ENCODE peak calls at places on chromosomes 2 and 18, in six cellular contexts. L is HCT116, C is transverse colon, T is uterus, E is GM12891, S is IMR-90. V is an unnamed sample.

GRCh38 chr2:10045561-10046355 is 2.4 kb downstream of the KLF11 start:
- DNase-seq in E (no peak), C (no peak), L (no peak), T (no peak), S (no peak), V (no peak)

GRCh38 chr18:48800877-48801727 is 149.7 kb downstream of the SMAD7 start:
- DNase-seq in S (peak), E (no peak), L (no peak), T (peak), C (peak), V (no peak)

GRCh38 chr2:43343573-43344304 is 117.3 kb upstream of the ZFP36L2 start:
- DNase-seq in C (peak), L (no peak), E (no peak), S (peak), T (peak), V (peak)

GRCh38 chr2:174788291-174788929 is 24.1 kb upstream of the CHRNA1 start:
- DNase-seq in L (peak), E (no peak), C (no peak), T (no peak), S (peak), V (no peak)

GRCh38 chr2:100254646-100255210 is 67.6 kb downstream of the LONRF2 start:
- DNase-seq in L (no peak), S (no peak), T (no peak), E (no peak), C (no peak), V (no peak)

GRCh38 chr2:200081221-200081620 is 125.8 kb downstream of the MAIP1 start:
- DNase-seq in L (no peak), C (no peak), T (no peak), E (no peak), S (no peak), V (no peak)

GRCh38 chr2:127193948-127194267 is 26.2 kb downstream of the CYP27C1 start:
- DNase-seq in E (no peak), L (no peak), T (no peak), S (peak), C (no peak), V (no peak)

GRCh38 chr2:36708119-36708741 is 11.7 kb downstream of the VIT start:
- DNase-seq in T (no peak), C (no peak), E (no peak), S (peak), L (peak), V (peak)

GRCh38 chr2:26355038-26355995 is 8.7 kb upstream of the ADGRF3 start:
- DNase-seq in C (no peak), L (peak), E (no peak), T (no peak), S (peak), V (no peak)

GRCh38 chr2:190359896-190360376 is 16.5 kb downstream of the INPP1 start:
- DNase-seq in C (peak), S (peak), E (no peak), L (no peak), T (peak), V (peak)

GRCh38 chr2:238176565-238176964 is 17.8 kb downstream of the ERFE start:
- DNase-seq in S (peak), E (no peak), T (no peak), L (no peak), C (no peak), V (no peak)
- TF ChIP-seq POLR2A in S (no peak), E (no peak), T (no peak), L (no peak), C (no peak), V (no peak)

DNA sequence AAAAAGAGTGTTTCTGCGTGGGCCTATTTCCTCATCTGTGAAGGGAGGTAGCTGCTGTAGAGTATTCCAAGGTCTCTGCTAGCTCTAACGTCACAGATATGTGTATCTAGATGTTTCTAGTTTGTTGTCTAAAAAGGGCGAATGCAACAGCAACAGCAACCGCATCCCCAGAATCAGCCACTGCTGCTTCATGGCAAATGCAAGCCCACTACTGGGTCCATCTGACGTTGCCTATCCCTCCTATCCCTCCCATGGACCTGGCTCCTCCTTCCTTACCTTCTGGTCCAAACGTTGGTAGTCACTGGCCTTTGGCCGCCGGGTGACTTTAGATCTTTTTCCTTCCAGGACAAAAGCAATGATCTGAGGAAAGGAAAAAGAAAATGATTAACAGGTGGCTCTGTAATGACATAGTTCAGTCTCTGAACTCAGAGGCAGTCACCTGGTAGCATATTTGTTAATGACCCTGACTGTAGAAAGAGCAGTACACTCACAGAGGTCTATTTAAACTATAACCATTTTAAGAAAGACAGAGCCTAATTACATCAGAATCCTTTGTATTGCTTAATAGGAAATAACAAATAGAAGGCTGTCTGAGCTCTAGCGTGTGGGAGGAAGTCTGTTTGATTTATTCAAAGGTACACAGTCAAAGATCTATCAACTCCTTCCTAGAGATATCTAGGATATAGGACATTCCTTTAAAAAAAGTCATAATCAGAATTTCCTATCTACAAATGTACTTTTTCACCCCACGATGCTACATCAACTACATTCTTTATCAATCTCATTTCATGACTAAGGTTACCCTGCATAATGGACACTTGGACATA is 2.9 kb downstream of the TGOLN2 start:
- DNase-seq in S (peak), C (peak), L (no peak), E (no peak), T (no peak), V (no peak)
- TF ChIP-seq POLR2A in S (no peak), C (peak), L (no peak), E (no peak), T (no peak), V (no peak)

GRCh38 chr2:219543596-219544358 is at the start of the genes CHPF and TMEM198:
- DNase-seq in C (peak), L (peak), E (peak), S (peak), T (peak), V (peak)
- TF ChIP-seq POLR2A in C (peak), L (peak), E (no peak), S (peak), T (peak), V (peak)

GRCh38 chr2:230865324-230865765 is 603 bp downstream of the ITM2C start:
- DNase-seq in L (no peak), E (no peak), S (no peak), C (peak), T (no peak), V (no peak)

GRCh38 chr2:230863442-230864121 is 1.2 kb upstream of the ITM2C start:
- DNase-seq in L (no peak), E (no peak), T (no peak), S (no peak), C (no peak), V (no peak)

GRCh38 chr2:230864122-230864604 is 579 bp upstream of the ITM2C start:
- DNase-seq in E (no peak), S (no peak), L (no peak), C (no peak), T (no peak), V (no peak)

GRCh38 chr2:230865766-230866703 is 1.3 kb downstream of the ITM2C start:
- DNase-seq in E (no peak), S (no peak), C (peak), L (no peak), T (peak), V (no peak)

DNA sequence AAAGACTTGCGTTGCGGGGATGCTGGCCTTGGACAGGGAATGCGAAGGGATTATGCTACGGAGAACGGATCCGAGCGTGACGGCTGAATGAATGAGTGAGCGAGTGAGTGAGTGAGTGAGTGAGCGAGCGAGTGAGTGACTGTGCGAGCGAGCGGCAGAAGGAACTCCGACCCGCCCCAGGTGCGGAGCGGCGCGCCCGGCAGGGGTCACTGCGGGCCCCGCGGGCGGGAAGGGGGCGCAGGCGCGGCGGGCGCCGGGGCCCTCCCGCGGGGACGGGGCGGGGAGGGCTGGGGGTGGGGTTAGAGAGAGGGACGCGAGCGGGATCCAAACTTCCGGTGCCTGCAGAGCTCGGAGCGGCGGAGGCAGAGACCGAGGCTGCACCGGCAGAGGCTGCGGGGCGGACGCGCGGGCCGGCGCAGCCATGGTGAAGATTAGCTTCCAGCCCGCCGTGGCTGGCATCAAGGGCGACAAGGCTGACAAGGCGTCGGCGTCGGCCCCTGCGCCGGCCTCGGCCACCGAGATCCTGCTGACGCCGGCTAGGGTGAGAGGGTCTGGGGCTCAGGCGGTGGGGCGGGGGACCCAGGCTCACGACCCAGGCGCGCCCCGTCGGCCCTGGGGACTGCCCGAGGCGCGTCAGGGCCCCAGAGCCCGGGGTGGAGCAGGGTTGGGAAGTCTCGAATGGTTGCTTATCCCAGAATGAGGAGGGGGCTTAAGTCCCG is at the start of gene ITM2C:
- DNase-seq in L (peak), E (peak), S (peak), T (peak), C (peak), V (no peak)
- TF ChIP-seq POLR2A in L (peak), E (peak), S (no peak), T (no peak), C (peak), V (peak)

DNA sequence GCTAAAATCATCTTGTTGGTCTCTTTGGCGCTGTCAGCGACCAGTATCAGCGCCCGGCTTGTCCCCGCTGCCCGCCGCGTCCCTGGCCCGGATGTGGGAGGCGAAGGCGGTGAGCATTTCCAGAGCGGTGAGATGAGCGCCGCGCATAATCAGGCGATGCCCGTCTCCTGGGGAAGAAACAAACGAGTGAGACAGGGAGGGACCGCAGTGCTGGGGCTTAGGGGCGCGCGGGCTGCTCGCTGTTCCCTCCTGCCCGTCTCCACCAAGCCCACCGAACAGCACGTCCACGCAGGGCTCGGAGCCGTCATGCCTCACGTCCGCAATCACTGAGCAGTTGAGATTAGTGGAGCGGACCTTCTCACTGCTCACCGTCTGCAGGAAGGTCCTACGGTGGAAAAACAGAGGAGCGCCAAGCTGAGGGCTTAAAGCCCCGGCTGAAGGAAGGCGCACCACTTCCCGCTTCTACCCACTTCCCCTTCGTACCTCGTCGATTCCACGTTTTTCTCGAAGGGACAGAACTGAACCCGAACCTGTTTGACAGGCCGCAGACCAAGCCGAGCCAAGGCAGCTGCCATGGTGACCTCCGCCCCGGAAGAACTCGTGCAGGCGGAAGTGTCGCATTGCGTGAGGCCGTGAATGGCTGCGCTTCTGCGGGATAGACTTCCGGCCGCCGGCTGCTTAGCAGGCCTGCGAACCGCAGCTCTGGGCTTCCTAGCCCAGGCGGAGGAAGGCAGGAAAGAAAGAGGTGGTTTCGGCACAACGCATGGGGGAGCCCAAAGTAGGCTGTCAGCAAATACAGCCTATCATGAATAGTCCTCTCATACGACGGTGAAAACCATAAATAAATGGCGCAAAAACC is at the start of gene MRPL53:
- DNase-seq in C (peak), S (peak), E (peak), T (peak), L (peak), V (peak)
- TF ChIP-seq POLR2A in C (peak), S (no peak), E (peak), T (peak), L (peak), V (peak)

DNA sequence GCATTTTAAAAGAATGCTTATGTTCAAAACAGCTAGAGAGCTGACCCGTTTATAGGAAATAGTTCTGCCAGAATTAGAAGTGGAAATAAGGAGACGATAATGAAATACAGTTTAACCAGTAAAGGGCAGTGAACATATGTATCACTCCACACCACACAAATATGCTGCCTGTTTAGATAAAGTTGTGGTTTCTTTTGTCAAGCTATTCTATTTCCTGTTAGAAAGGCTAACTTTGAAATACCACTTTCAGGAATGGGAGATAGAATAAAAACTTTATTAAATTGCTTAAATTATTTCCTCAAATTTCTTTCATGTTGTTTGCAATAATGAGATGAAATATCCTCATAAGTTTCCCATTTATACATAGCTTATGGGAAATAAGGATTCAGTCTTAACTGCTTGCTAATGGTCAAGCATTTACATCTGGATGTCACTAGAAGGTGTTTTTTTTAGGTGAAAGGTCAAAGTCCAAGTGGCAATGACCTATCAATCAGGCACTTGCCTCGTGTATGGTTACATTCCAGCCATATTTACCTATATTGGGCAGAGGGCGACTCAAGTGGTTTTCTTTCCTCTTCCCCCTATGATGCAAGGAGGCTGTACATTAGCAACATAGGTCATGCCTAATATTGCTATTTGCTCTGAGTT is 148.9 kb downstream of the ZEB2 start:
- DNase-seq in C (no peak), S (peak), L (no peak), T (no peak), E (no peak), V (no peak)
- TF ChIP-seq POLR2A in C (no peak), S (no peak), L (no peak), T (no peak), E (no peak), V (no peak)

GRCh38 chr2:160270571-160271113 is 70.6 kb upstream of the ITGB6 start:
- DNase-seq in T (peak), L (no peak), C (no peak), S (no peak), E (no peak), V (peak)

GRCh38 chr2:160271166-160272086 is 71.4 kb upstream of the ITGB6 start:
- DNase-seq in L (no peak), S (no peak), C (no peak), E (no peak), T (peak), V (no peak)

GRCh38 chr2:160268382-160268781 is 68.3 kb upstream of the ITGB6 start:
- DNase-seq in S (no peak), C (no peak), T (no peak), E (no peak), L (no peak), V (no peak)

GRCh38 chr2:160269365-160269764 is 69.3 kb upstream of the ITGB6 start:
- DNase-seq in T (peak), E (no peak), S (no peak), L (no peak), C (no peak), V (no peak)

DNA sequence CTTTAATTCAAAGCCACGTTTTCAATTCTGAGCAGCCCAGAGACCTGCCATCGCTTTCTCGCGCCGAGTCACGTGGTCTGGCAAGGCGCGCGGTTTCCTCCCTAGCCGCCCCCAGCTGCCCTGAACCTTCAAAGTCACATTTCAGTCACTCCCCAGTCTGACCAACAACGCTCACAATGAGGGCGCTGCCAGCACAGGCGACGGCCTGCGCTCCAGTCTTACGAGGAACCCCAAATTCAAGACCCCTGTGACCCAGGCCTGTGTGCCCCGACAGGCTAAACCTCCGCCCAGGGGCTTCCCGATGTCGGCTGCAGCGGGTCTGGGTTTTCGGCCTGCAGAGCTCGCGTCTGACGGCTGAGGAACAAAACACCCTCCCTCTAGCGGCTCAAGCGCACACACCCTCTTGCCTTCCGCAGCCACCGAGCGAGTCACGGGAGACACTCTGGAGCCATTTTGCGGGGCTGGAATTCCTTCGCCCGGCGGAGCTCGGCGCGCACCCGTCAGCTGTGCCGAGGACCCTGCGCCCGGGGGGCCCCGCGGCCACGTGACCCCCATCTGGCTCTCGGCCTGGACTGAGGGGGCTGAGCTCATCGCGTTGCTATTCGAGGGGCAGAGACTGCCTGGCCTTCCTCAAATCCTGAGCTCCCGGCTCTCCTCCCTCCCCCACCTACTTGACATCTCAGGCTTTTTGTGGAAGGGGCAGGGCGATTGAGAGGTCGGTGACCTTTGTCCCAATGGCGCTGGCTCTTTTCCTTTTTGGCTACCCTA is 69.9 kb upstream of the ITGB6 start:
- DNase-seq in T (peak), S (peak), C (peak), L (peak), E (peak), V (peak)
- TF ChIP-seq POLR2A in T (no peak), S (no peak), C (peak), L (no peak), E (no peak), V (peak)

GRCh38 chr2:239750045-239750835 is 274.9 kb downstream of the NDUFA10 start:
- DNase-seq in L (no peak), E (no peak), S (no peak), C (no peak), T (no peak), V (no peak)
- TF ChIP-seq POLR2A in L (no peak), E (no peak), S (no peak), C (no peak), T (no peak), V (no peak)